ENCODE peak calls at places on chromosomes 4 and X, in four cellular contexts. One of them, this sample, is unnamed.

GRCh38 chr4:183142566-183143545 is 43.8 kb downstream of the WWC2 start:
- DNase-seq in lower leg skin: peak; percentile 87
- DNase-seq in fibroblast of pulmonary artery: peak; percentile 65
- DNase-seq in adipocyte: peak; percentile 91
- DNase-seq in this sample: no peak

GRCh38 chr4:98293089-98293887 is 32.1 kb downstream of the RAP1GDS1 start:
- DNase-seq in lower leg skin: no peak
- DNase-seq in fibroblast of pulmonary artery: peak; percentile 69
- DNase-seq in adipocyte: peak; percentile 32
- DNase-seq in this sample: no peak

GRCh38 chrX:156001001-156001666 is 3.6 kb downstream of the IL9R start:
- DNase-seq in lower leg skin: peak; percentile 82
- DNase-seq in fibroblast of pulmonary artery: no peak
- DNase-seq in adipocyte: no peak
- DNase-seq in this sample: no peak

GRCh38 chr4:83129258-83129657 is 14.7 kb upstream of the PLAC8 start:
- DNase-seq in lower leg skin: no peak
- DNase-seq in fibroblast of pulmonary artery: no peak
- DNase-seq in adipocyte: no peak
- DNase-seq in this sample: no peak

GRCh38 chr4:100827756-100828155 is 309.9 kb upstream of the EMCN start:
- DNase-seq in lower leg skin: no peak
- DNase-seq in fibroblast of pulmonary artery: no peak
- DNase-seq in adipocyte: no peak
- DNase-seq in this sample: no peak

GRCh38 chr4:108783666-108784463 is 21.0 kb upstream of the ETNPPL start:
- DNase-seq in lower leg skin: no peak
- DNase-seq in fibroblast of pulmonary artery: peak; percentile 42
- DNase-seq in adipocyte: peak; percentile 62
- DNase-seq in this sample: no peak

GRCh38 chr4:3871181-3871852 is 105.1 kb downstream of the ADRA2C start:
- DNase-seq in lower leg skin: no peak
- DNase-seq in fibroblast of pulmonary artery: no peak
- DNase-seq in adipocyte: no peak
- DNase-seq in this sample: peak; percentile 28

GRCh38 chr4:122652379-122652778 is 31.5 kb upstream of the IL21 start:
- DNase-seq in lower leg skin: no peak
- DNase-seq in fibroblast of pulmonary artery: peak; percentile 87
- DNase-seq in adipocyte: peak; percentile 82
- DNase-seq in this sample: peak; percentile 13

GRCh38 chrX:19836337-19836736 is 51.1 kb downstream of the SH3KBP1 start:
- DNase-seq in lower leg skin: no peak
- DNase-seq in fibroblast of pulmonary artery: no peak
- DNase-seq in adipocyte: no peak
- DNase-seq in this sample: no peak

GRCh38 chr4:57109847-57110634 is at the start of gene IGFBP7:
- DNase-seq in lower leg skin: peak; percentile 87
- DNase-seq in fibroblast of pulmonary artery: peak; percentile 67
- DNase-seq in adipocyte: peak; percentile 84
- DNase-seq in this sample: no peak

GRCh38 chr4:184476660-184477059 is 2.3 kb upstream of the IRF2 start:
- DNase-seq in lower leg skin: no peak
- DNase-seq in fibroblast of pulmonary artery: no peak
- DNase-seq in adipocyte: no peak
- DNase-seq in this sample: peak; percentile 6

GRCh38 chr4:111400736-111401135 is 744.5 kb upstream of the FAM241A start:
- DNase-seq in lower leg skin: no peak
- DNase-seq in fibroblast of pulmonary artery: peak; percentile 48
- DNase-seq in adipocyte: peak; percentile 81
- DNase-seq in this sample: no peak

GRCh38 chr4:78291277-78291676 is 234.2 kb downstream of the FRAS1 start:
- DNase-seq in lower leg skin: no peak
- DNase-seq in fibroblast of pulmonary artery: no peak
- DNase-seq in adipocyte: no peak
- DNase-seq in this sample: no peak

GRCh38 chrX:80578518-80579105 is 158.4 kb downstream of the TENT5D start:
- DNase-seq in lower leg skin: no peak
- DNase-seq in fibroblast of pulmonary artery: peak; percentile 37
- DNase-seq in adipocyte: peak; percentile 54
- DNase-seq in this sample: no peak

GRCh38 chrX:12977761-12978204 is 2.9 kb downstream of the TMSB4X start:
- DNase-seq in lower leg skin: no peak
- DNase-seq in fibroblast of pulmonary artery: no peak
- DNase-seq in adipocyte: no peak
- DNase-seq in this sample: no peak

GRCh38 chr4:83780334-83780733 is 244.4 kb downstream of the GPAT3 start:
- DNase-seq in lower leg skin: no peak
- DNase-seq in fibroblast of pulmonary artery: no peak
- DNase-seq in adipocyte: no peak
- DNase-seq in this sample: no peak

GRCh38 chr4:8403173-8403753 is 37.3 kb downstream of the ACOX3 start:
- DNase-seq in lower leg skin: peak; percentile 95
- DNase-seq in fibroblast of pulmonary artery: peak; percentile 86
- DNase-seq in adipocyte: peak; percentile 95
- DNase-seq in this sample: peak; percentile 35

GRCh38 chr4:174358823-174359222 is 75.1 kb downstream of the CEP44 start:
- DNase-seq in lower leg skin: no peak
- DNase-seq in fibroblast of pulmonary artery: peak; percentile 36
- DNase-seq in adipocyte: peak; percentile 55
- DNase-seq in this sample: no peak

GRCh38 chrX:136646602-136647239 is 1.2 kb upstream of the CD40LG start:
- DNase-seq in lower leg skin: no peak
- DNase-seq in fibroblast of pulmonary artery: no peak
- DNase-seq in adipocyte: no peak
- DNase-seq in this sample: no peak

GRCh38 chr4:5361968-5362367 is 310.7 kb downstream of the STK32B start:
- DNase-seq in lower leg skin: no peak
- DNase-seq in fibroblast of pulmonary artery: peak; percentile 35
- DNase-seq in adipocyte: peak; percentile 53
- DNase-seq in this sample: no peak

GRCh38 chr4:17702666-17703065 is 78.8 kb downstream of the FAM184B start:
- DNase-seq in lower leg skin: peak; percentile 37
- DNase-seq in fibroblast of pulmonary artery: no peak
- DNase-seq in adipocyte: no peak
- DNase-seq in this sample: no peak

GRCh38 chr4:39621582-39621981 is 17.1 kb downstream of the SMIM14 start:
- DNase-seq in lower leg skin: no peak
- DNase-seq in fibroblast of pulmonary artery: peak; percentile 68
- DNase-seq in adipocyte: peak; percentile 81
- DNase-seq in this sample: no peak

GRCh38 chr4:8176547-8177399 is 18.2 kb upstream of the ABLIM2 start:
- DNase-seq in lower leg skin: no peak
- DNase-seq in fibroblast of pulmonary artery: peak; percentile 76
- DNase-seq in adipocyte: peak; percentile 72
- DNase-seq in this sample: no peak

GRCh38 chr4:138611721-138612120 is 369.6 kb upstream of the SLC7A11 start:
- DNase-seq in lower leg skin: no peak
- DNase-seq in fibroblast of pulmonary artery: no peak
- DNase-seq in adipocyte: no peak
- DNase-seq in this sample: no peak

GRCh38 chrX:34300871-34301270 is 168.8 kb upstream of the FAM47A start:
- DNase-seq in lower leg skin: no peak
- DNase-seq in fibroblast of pulmonary artery: peak; percentile 65
- DNase-seq in adipocyte: peak; percentile 47
- DNase-seq in this sample: no peak

GRCh38 chrX:38847903-38848230 is 46.6 kb downstream of the MID1IP1 start:
- DNase-seq in lower leg skin: no peak
- DNase-seq in fibroblast of pulmonary artery: no peak
- DNase-seq in adipocyte: no peak
- DNase-seq in this sample: no peak

GRCh38 chr4:136861081-136861480 is 671.2 kb downstream of the PCDH18 start:
- DNase-seq in lower leg skin: no peak
- DNase-seq in fibroblast of pulmonary artery: peak; percentile 4
- DNase-seq in adipocyte: peak; percentile 34
- DNase-seq in this sample: no peak

DNA sequence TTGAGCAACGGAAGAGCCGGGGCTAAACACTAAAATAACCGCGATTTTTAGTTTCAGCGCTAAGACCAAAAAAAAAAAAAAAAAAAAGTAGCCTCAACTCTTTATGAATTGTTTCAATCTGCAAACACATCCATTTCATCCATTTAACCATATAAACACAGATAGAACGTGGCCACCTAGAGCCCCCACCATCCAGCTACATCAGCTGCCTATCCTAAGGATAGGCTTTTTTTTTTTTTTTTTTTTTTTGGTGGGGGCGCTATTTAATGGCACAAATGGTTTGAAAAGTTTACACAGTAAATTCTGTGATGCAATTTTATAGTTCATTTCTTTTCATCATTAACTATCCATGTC is 492 bp upstream of the HDAC8 start:
- DNase-seq in lower leg skin: no peak
- DNase-seq in fibroblast of pulmonary artery: no peak
- DNase-seq in adipocyte: no peak
- DNase-seq in this sample: no peak
- H3K4me3 ChIP-seq in lower leg skin: no peak overlapping the region
- H3K4me3 ChIP-seq in fibroblast of pulmonary artery: peak overlapping the region; percentile 79
- H3K4me3 ChIP-seq in adipocyte: peak overlapping the region; percentile 84
- H3K4me3 ChIP-seq in this sample: peak overlapping the region; percentile 96

GRCh38 chr4:104425003-104425402 is 69.7 kb downstream of the CXXC4 start:
- DNase-seq in lower leg skin: no peak
- DNase-seq in fibroblast of pulmonary artery: no peak
- DNase-seq in adipocyte: no peak
- DNase-seq in this sample: no peak
- H3K4me3 ChIP-seq in lower leg skin: no peak overlapping the region
- H3K4me3 ChIP-seq in fibroblast of pulmonary artery: peak overlapping the region; percentile 36
- H3K4me3 ChIP-seq in adipocyte: peak overlapping the region; percentile 77
- H3K4me3 ChIP-seq in this sample: no peak overlapping the region

GRCh38 chrX:107773906-107774435 is 1.6 kb downstream of the TSC22D3 start:
- DNase-seq in lower leg skin: peak; percentile 40
- DNase-seq in fibroblast of pulmonary artery: no peak
- DNase-seq in adipocyte: no peak
- DNase-seq in this sample: no peak
- H3K4me3 ChIP-seq in lower leg skin: no peak overlapping the region
- H3K4me3 ChIP-seq in fibroblast of pulmonary artery: peak overlapping the region; percentile 56
- H3K4me3 ChIP-seq in adipocyte: no peak overlapping the region
- H3K4me3 ChIP-seq in this sample: no peak overlapping the region

DNA sequence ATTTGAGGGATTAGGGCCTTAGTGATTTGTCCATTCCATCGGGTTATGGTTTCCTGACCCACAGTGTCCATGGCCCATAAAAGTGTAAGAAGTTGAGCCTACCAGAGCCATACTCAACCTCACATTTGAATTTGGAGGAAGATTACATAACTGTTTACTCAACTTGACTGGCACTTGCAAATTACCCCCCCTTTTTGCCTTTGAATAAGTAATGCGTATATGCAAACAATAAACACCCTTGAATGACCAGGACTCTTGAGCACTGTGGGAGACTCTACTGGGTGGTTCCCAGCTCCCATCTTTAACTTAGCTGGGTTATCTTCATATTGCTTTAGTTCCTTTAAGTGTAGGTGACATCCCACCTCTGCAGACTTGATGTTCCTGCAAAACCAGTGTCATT is 30.6 kb upstream of the STIM2 start:
- DNase-seq in lower leg skin: no peak
- DNase-seq in fibroblast of pulmonary artery: no peak
- DNase-seq in adipocyte: no peak
- DNase-seq in this sample: no peak
- H3K4me3 ChIP-seq in lower leg skin: no peak overlapping the region
- H3K4me3 ChIP-seq in fibroblast of pulmonary artery: no peak overlapping the region
- H3K4me3 ChIP-seq in adipocyte: no peak overlapping the region
- H3K4me3 ChIP-seq in this sample: no peak overlapping the region

DNA sequence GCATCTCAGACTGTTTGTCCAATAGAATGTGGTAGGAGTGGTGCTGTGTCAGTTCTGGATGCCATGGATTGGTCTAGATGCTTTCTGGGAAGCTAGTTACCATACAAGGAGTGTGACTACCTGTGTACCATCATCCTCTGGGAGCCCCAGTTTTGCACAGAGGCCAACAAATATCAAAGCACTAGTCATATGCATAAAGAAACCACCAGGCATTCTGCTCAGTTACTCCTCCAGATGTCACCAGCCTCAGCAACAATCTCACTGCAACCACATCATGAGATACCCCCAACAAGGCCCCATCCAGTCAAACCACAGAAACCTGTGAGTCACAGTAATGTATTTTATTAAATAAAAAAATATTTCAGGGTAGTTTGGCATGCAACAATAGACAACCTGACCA is 435.8 kb upstream of the CPEB2 start:
- DNase-seq in lower leg skin: no peak
- DNase-seq in fibroblast of pulmonary artery: peak; percentile 4
- DNase-seq in adipocyte: peak; percentile 30
- DNase-seq in this sample: no peak
- H3K4me3 ChIP-seq in lower leg skin: no peak overlapping the region
- H3K4me3 ChIP-seq in fibroblast of pulmonary artery: no peak overlapping the region
- H3K4me3 ChIP-seq in adipocyte: no peak overlapping the region
- H3K4me3 ChIP-seq in this sample: no peak overlapping the region

GRCh38 chrX:119757646-119757978 is 776 bp upstream of the SOWAHD start:
- DNase-seq in lower leg skin: no peak
- DNase-seq in fibroblast of pulmonary artery: no peak
- DNase-seq in adipocyte: no peak
- DNase-seq in this sample: no peak
- H3K4me3 ChIP-seq in lower leg skin: no peak overlapping the region
- H3K4me3 ChIP-seq in fibroblast of pulmonary artery: no peak overlapping the region
- H3K4me3 ChIP-seq in adipocyte: peak overlapping the region; percentile 68
- H3K4me3 ChIP-seq in this sample: no peak overlapping the region

DNA sequence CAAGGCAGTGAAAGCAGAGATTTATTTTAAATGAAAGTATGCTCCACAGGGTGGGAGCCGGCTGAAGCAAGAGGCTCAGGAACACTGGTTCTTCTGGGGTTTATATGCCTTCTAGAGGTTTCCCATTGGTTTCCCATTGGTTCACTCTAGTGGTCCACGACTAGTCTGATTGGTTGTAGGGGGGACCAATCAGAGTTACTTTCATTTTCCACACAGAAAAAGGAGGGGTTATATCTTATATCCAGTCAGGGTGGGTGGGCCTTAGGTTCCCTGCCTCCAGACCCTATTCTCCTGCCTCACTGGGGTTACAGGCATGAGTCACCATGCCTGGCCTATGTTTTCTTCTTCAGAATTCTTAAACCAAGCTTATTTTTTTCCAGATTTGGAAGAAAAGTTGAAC is 101.6 kb downstream of the KLHL8 start:
- DNase-seq in lower leg skin: no peak
- DNase-seq in fibroblast of pulmonary artery: peak; percentile 53
- DNase-seq in adipocyte: peak; percentile 17
- DNase-seq in this sample: no peak
- H3K4me3 ChIP-seq in lower leg skin: no peak overlapping the region
- H3K4me3 ChIP-seq in fibroblast of pulmonary artery: no peak overlapping the region
- H3K4me3 ChIP-seq in adipocyte: no peak overlapping the region
- H3K4me3 ChIP-seq in this sample: no peak overlapping the region

This sample was measured in CD8-positive, alpha-beta memory T cell.